ENCODE peak calls at places on chromosomes 7 and 10, in five cellular contexts. C, V, X, Y and Q are unnamed samples.

GRCh38 chr7:135944753-135945152 is 32.4 kb downstream of the MTPN start:
- DNase-seq in Y (no peak), V (no peak), C (no peak), X (no peak), Q (no peak)

GRCh38 chr7:155918720-155919399 is 106.6 kb upstream of the SHH start:
- DNase-seq in Y (peak), V (peak), X (no peak), C (peak), Q (no peak)

GRCh38 chr10:100433253-100434240 is 29.3 kb upstream of the WNT8B start:
- DNase-seq in C (peak), Y (peak), V (peak), X (peak), Q (peak)

GRCh38 chr10:28631896-28632596 is 45.3 kb upstream of the BAMBI start:
- DNase-seq in V (no peak), Y (no peak), X (no peak), C (no peak), Q (no peak)

GRCh38 chr10:44696496-44696895 is 214.6 kb upstream of the TMEM72 start:
- DNase-seq in V (peak), Y (no peak), X (no peak), C (no peak), Q (no peak)

GRCh38 chr7:16978358-16979244 is 96.8 kb upstream of the AGR3 start:
- DNase-seq in V (no peak), X (no peak), Y (no peak), C (no peak), Q (no peak)

GRCh38 chr7:118184392-118184899 is 482 bp downstream of the LSM8 start:
- DNase-seq in X (no peak), Y (no peak), V (no peak), C (no peak), Q (no peak)

GRCh38 chr7:101678713-101679112 is 49.6 kb upstream of the MYL10 start:
- DNase-seq in X (no peak), Y (no peak), C (no peak), V (no peak), Q (no peak)

GRCh38 chr10:95847007-95847406 is 60.8 kb upstream of the CC2D2B start:
- DNase-seq in Y (no peak), C (no peak), X (no peak), V (no peak), Q (no peak)

GRCh38 chr7:117791877-117792780 is 81.1 kb downstream of the CTTNBP2 start:
- DNase-seq in V (no peak), X (no peak), Y (no peak), C (no peak), Q (no peak)

GRCh38 chr10:128744092-128744491 is 617.9 kb upstream of the MKI67 start:
- DNase-seq in V (no peak), Y (no peak), C (no peak), X (no peak), Q (no peak)

GRCh38 chr7:116423499-116423898 is 76.0 kb upstream of the CAV2 start:
- DNase-seq in V (no peak), C (no peak), Y (no peak), X (no peak), Q (no peak)

GRCh38 chr10:25808372-25808771 is 125.7 kb upstream of the MYO3A start:
- DNase-seq in X (peak), V (no peak), C (no peak), Y (no peak), Q (no peak)

GRCh38 chr10:5532618-5533097 is 7.9 kb downstream of the CALML3 start:
- DNase-seq in V (no peak), Y (no peak), C (no peak), X (no peak), Q (no peak)

GRCh38 chr7:45126201-45126600 is 14.7 kb upstream of the TBRG4 start:
- DNase-seq in V (no peak), C (no peak), X (no peak), Y (no peak), Q (no peak)

GRCh38 chr7:8871716-8872115 is 438.3 kb downstream of the NXPH1 start:
- DNase-seq in V (no peak), Y (no peak), X (no peak), C (no peak), Q (no peak)

GRCh38 chr7:149289856-149290255 is 27.9 kb downstream of the ZNF783 start:
- DNase-seq in V (no peak), X (no peak), C (no peak), Y (no peak), Q (no peak)

GRCh38 chr7:70072220-70072619 is 473.9 kb downstream of the AUTS2 start:
- DNase-seq in V (no peak), Y (peak), X (no peak), C (no peak), Q (no peak)

GRCh38 chr7:123615344-123615743 is 13.7 kb downstream of the ASB15 start:
- DNase-seq in X (no peak), Y (no peak), V (no peak), C (no peak), Q (no peak)

GRCh38 chr7:10662982-10663884 is 310.4 kb upstream of the PHF14 start:
- DNase-seq in Y (no peak), C (no peak), X (no peak), V (no peak), Q (no peak)

GRCh38 chr10:90635111-90635798 is 222.6 kb downstream of the HTR7 start:
- DNase-seq in X (no peak), V (no peak), Y (no peak), C (no peak), Q (no peak)

GRCh38 chr7:47482013-47482761 is 99.7 kb downstream of the TNS3 start:
- DNase-seq in V (peak), C (no peak), X (no peak), Y (no peak), Q (no peak)

GRCh38 chr7:105906690-105907089 is 30.3 kb upstream of the ATXN7L1 start:
- DNase-seq in V (peak), Y (no peak), X (no peak), C (no peak), Q (peak)

GRCh38 chr7:3520206-3520605 is 219.2 kb downstream of the SDK1 start:
- DNase-seq in X (no peak), V (no peak), Y (no peak), C (no peak), Q (no peak)

GRCh38 chr7:3517344-3517743 is 216.3 kb downstream of the SDK1 start:
- DNase-seq in C (no peak), V (no peak), X (no peak), Y (no peak), Q (no peak)

DNA sequence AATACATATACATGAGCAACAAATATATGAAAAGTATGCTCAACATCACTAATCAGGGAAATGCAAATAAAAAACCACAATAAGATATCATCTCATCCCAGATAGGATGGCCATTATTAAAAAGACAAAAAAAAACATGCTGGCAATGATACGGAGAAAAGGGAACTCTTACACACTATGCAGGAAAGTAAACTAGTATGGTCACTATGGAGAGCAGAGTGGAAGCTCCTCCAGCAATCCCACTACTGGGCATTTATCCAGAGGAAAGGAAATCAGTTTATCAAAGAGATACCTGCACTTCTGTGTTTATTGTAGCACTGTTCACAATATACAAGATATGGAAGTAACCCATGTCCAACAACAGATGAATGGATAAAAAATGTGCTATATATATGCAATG is 217.5 kb downstream of the SDK1 start:
- DNase-seq in C (no peak), V (no peak), Y (no peak), X (no peak), Q (no peak)
- H3K27ac ChIP-seq in C (no peak), V (no peak), Y (no peak), X (no peak), Q (no peak)

DNA sequence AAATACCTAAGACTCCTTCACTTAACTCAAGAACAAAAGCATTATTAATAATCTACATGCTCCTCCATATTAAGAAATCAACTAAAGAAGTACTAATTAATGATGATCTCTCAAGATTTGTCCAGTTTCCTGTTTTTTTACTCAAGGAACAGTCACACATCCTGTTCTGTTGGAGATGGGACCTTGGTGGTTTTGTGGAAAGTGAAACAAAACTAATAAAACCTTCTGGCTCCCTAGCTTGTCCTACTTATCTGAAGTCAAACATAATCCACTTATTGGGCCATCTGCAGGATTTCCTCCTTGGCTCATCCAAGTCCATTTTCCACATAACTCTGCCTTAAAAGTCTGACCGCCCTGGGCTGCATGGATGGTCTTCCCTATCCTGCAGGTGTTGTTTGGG is 39.3 kb upstream of the TARP start:
- DNase-seq in C (no peak), X (no peak), Y (no peak), V (no peak), Q (no peak)
- H3K27ac ChIP-seq in C (no peak), X (no peak), Y (no peak), V (peak), Q (no peak)

GRCh38 chr10:59006511-59007306 is 169.7 kb upstream of the PHYHIPL start:
- DNase-seq in V (peak), C (no peak), X (no peak), Y (no peak), Q (peak)
- H3K27ac ChIP-seq in V (peak), C (no peak), X (peak), Y (no peak), Q (no peak)

GRCh38 chr10:30026080-30026479 is 33.3 kb downstream of the JCAD start:
- DNase-seq in Y (no peak), X (no peak), C (no peak), V (no peak), Q (no peak)
- H3K27ac ChIP-seq in Y (no peak), X (no peak), C (no peak), V (peak), Q (no peak)

DNA sequence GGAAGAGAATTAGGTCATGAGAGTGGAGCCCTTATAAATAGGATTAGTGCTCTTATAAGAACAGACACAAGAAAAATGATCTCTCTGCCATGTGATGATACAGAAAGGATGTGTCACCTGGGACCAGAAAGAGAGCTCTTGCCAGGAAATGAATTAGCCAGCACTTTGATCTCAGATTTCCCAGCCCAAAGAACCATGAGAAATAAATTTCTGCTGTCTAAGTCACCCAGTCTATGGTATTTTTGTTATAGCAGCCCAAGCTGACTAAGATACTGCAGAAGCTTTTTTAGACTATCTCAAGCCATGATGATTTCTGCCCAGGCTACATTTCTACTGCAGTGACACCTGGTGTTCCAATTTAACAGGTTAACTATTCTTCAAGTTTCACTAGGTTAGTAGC is 84.8 kb downstream of the RSU1 start:
- DNase-seq in V (no peak), X (no peak), Y (no peak), C (no peak), Q (no peak)
- H3K27ac ChIP-seq in V (no peak), X (no peak), Y (no peak), C (no peak), Q (no peak)

DNA sequence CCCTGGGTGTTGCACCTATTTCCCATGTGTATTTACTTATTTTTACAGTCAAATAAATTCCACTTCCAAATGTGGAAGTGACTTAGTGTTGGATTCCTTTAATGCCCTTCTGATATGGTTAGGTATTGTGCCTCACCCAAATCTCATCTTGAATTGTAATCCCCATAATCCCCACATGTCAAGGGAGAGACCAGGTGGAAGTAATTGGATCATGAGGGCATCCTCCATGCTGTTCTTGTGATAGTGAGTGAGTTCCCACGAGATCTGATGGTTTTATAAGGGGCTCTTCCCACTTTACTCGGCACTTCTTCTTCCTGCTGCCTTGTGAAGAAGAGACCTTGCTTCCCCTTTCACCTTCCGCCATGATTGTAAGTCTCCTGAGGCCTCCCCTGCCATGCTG is 136.9 kb downstream of the SNX10 start:
- DNase-seq in Y (no peak), C (no peak), V (no peak), X (no peak), Q (no peak)
- H3K27ac ChIP-seq in Y (no peak), C (no peak), V (no peak), X (no peak), Q (no peak)